ENCODE peak calls at places on chromosomes 11 and 22, in four cellular contexts. K, V, H and W are unnamed samples.

GRCh38 chr11:76524919-76525318 is 80.1 kb downstream of the EMSY start:
- DNase-seq in K (no peak), V (peak), H (no peak), W (peak)

GRCh38 chr11:79077684-79078379 is 363.0 kb downstream of the TENM4 start:
- DNase-seq in K (no peak), V (no peak), H (no peak), W (no peak)

GRCh38 chr22:39825661-39826102 is 67.9 kb downstream of the ENTHD1 start:
- DNase-seq in K (no peak), V (no peak), H (no peak), W (no peak)

GRCh38 chr11:36065436-36065835 is 121.6 kb downstream of the LDLRAD3 start:
- DNase-seq in K (no peak), V (no peak), H (no peak), W (no peak)

GRCh38 chr11:104531894-104532293 is 366.4 kb downstream of the CASP12 start:
- DNase-seq in K (no peak), V (no peak), H (no peak), W (no peak)

GRCh38 chr22:30826670-30827355 is 132.1 kb downstream of the OSBP2 start:
- DNase-seq in K (no peak), V (no peak), H (no peak), W (no peak)

GRCh38 chr11:103170865-103171264 is 61.6 kb downstream of the DYNC2H1 start:
- DNase-seq in K (no peak), V (peak), H (no peak), W (no peak)

GRCh38 chr11:107017433-107018227 is 646 bp downstream of the GUCY1A2 start:
- DNase-seq in K (peak), V (peak), H (no peak), W (peak)

GRCh38 chr11:86874314-86875056 is 74.1 kb downstream of the PRSS23 start:
- DNase-seq in K (no peak), V (no peak), H (no peak), W (no peak)

GRCh38 chr11:36564376-36565032 is 3.3 kb upstream of the RAG1 start:
- DNase-seq in K (peak), V (peak), H (no peak), W (peak)

GRCh38 chr11:119751281-119752060 is 22.5 kb upstream of the NECTIN1 start:
- DNase-seq in K (no peak), V (no peak), H (no peak), W (no peak)

GRCh38 chr22:33493476-33494205 is 426.6 kb downstream of the LARGE1 start:
- DNase-seq in K (no peak), V (no peak), H (no peak), W (no peak)

GRCh38 chr11:719214-720016 is 13.4 kb downstream of the EPS8L2 start:
- DNase-seq in K (no peak), V (no peak), H (no peak), W (no peak)

GRCh38 chr11:22216940-22217339 is 24.1 kb downstream of the ANO5 start:
- DNase-seq in K (no peak), V (no peak), H (no peak), W (no peak)

GRCh38 chr11:4202749-4203148 is 108.2 kb downstream of the RRM1 start:
- DNase-seq in K (no peak), V (no peak), H (no peak), W (no peak)

GRCh38 chr11:109849946-109850345 is 243.2 kb upstream of the ZC3H12C start:
- DNase-seq in K (peak), V (no peak), H (no peak), W (no peak)

GRCh38 chr11:3157381-3158130 is 7.6 kb downstream of the OSBPL5 start:
- DNase-seq in K (no peak), V (no peak), H (no peak), W (no peak)

GRCh38 chr22:28440517-28441366 is 238.9 kb downstream of the TTC28 start:
- DNase-seq in K (no peak), V (peak), H (no peak), W (no peak)

GRCh38 chr11:123033895-123034294 is 28.0 kb downstream of the HSPA8 start:
- DNase-seq in K (peak), V (no peak), H (no peak), W (no peak)

GRCh38 chr11:36280531-36280930 is 8.7 kb downstream of the COMMD9 start:
- DNase-seq in K (no peak), V (peak), H (no peak), W (no peak)

GRCh38 chr22:22374163-22374562 is 129.6 kb downstream of the VPREB1 start:
- DNase-seq in K (no peak), V (no peak), H (no peak), W (no peak)

GRCh38 chr11:132312616-132313210 is 942.3 kb downstream of the NTM start:
- DNase-seq in K (peak), V (peak), H (peak), W (no peak)

GRCh38 chr11:83191491-83191890 is 2.0 kb upstream of the ANKRD42 start:
- DNase-seq in K (no peak), V (no peak), H (no peak), W (no peak)

GRCh38 chr22:45504703-45505341 is 2.1 kb downstream of the FBLN1 start:
- DNase-seq in K (peak), V (peak), H (no peak), W (peak)

GRCh38 chr11:114091791-114092397 is 32.4 kb downstream of the ZBTB16 start:
- DNase-seq in K (peak), V (no peak), H (no peak), W (no peak)

GRCh38 chr22:29623059-29623458 is 19.6 kb downstream of the NF2 start:
- DNase-seq in K (no peak), V (no peak), H (no peak), W (no peak)

GRCh38 chr22:38165929-38166593 is 15.6 kb downstream of the PLA2G6 start:
- DNase-seq in K (no peak), V (no peak), H (no peak), W (no peak)

GRCh38 chr11:110159491-110159890 is 66.3 kb downstream of the ZC3H12C start:
- DNase-seq in K (no peak), V (no peak), H (no peak), W (no peak)

GRCh38 chr22:25409240-25409639 is 155.2 kb upstream of the GRK3 start:
- DNase-seq in K (no peak), V (no peak), H (no peak), W (no peak)

GRCh38 chr22:17285661-17286060 is 66.4 kb upstream of the ADA2 start:
- DNase-seq in K (no peak), V (no peak), H (no peak), W (no peak)

GRCh38 chr11:126188332-126189108 is 22.9 kb downstream of the RPUSD4 start:
- DNase-seq in K (no peak), V (no peak), H (no peak), W (no peak)

GRCh38 chr22:45896153-45896951 is 80.6 kb downstream of the WNT7B start:
- DNase-seq in K (no peak), V (no peak), H (no peak), W (peak)

GRCh38 chr22:43356881-43357280 is 13.7 kb upstream of the SCUBE1 start:
- DNase-seq in K (no peak), V (no peak), H (no peak), W (no peak)

GRCh38 chr22:36282078-36282831 is 29.3 kb downstream of the APOL1 start:
- DNase-seq in K (no peak), V (no peak), H (no peak), W (no peak)

GRCh38 chr11:17972987-17973386 is 39.9 kb downstream of the SERGEF start:
- DNase-seq in K (peak), V (peak), H (peak), W (peak)

GRCh38 chr11:94525933-94526332 is 13.7 kb downstream of the C11orf97 start:
- DNase-seq in K (peak), V (peak), H (no peak), W (peak)

GRCh38 chr11:124745835-124746620 is 6.0 kb downstream of the VSIG2 start:
- DNase-seq in K (peak), V (no peak), H (no peak), W (peak)
- TF ChIP-seq EZH2 in K (peak), V (no peak), H (peak), W (peak)

DNA sequence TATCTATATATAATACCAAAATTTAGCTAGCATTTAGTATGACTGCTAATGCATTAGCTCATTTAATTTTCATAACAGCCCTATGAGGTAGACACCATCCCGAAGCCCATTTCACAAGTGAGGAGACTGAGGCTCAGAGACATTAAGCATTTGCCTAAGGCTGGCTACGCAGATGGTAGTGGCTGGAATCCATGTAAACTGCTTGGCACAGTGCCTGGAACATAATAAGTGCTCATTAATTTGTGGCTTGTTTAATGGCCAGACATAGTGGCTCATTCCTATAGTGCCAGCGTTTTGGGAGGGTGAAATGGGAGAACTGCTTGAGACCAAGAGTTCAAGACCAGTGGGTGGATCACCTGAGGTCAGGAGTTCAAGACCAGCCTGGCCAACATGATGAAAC is 17.8 kb upstream of the TP53I11 start:
- DNase-seq in K (no peak), V (no peak), H (no peak), W (no peak)
- TF ChIP-seq EZH2 in K (no peak), V (no peak), H (no peak), W (no peak)

GRCh38 chr22:20606041-20606783 is 98.8 kb downstream of the MED15 start:
- DNase-seq in K (peak), V (peak), H (peak), W (peak)
- TF ChIP-seq EZH2 in K (no peak), V (no peak), H (no peak), W (no peak)

GRCh38 chr11:24406980-24407379 is 89.9 kb upstream of the LUZP2 start:
- DNase-seq in K (no peak), V (no peak), H (no peak), W (no peak)
- TF ChIP-seq EZH2 in K (no peak), V (no peak), H (no peak), W (no peak)

DNA sequence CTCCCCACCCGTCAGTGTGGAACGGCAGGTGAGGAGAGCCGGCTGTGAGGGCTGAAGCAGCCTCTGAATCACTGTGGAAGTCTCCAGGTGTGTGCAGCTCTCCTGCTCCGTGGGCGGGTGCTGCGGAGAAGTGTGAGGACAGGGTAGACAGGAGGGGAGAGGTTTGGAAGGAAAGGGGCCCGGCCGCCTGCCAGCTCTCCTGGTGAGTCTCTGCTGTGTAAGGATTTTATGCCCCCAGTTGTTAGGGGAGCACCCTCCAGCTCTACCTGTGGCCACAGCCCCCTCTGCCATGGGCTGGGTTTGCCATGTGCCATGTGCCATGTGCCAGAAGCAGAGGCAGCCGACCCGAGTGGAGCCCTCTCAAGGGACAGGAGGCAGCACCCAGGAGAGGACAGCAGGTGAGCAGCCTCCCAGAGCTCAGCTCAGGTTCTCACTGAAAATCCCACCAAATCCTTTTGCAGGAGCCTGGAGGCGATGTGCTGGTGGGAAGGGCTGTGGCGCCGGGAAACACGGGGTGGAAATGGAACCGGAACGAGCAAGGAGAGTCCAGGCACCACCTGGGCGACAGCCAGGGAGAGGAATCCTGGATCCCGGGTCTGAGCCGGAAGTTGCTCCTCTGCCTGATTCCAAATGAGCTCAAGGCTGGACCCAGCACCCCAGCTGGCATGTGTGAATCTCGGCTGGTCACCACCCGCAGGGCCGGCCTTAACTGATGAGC is 804.4 kb downstream of the BRD1 start:
- DNase-seq in K (no peak), V (no peak), H (no peak), W (no peak)
- TF ChIP-seq EZH2 in K (no peak), V (no peak), H (no peak), W (no peak)

DNA sequence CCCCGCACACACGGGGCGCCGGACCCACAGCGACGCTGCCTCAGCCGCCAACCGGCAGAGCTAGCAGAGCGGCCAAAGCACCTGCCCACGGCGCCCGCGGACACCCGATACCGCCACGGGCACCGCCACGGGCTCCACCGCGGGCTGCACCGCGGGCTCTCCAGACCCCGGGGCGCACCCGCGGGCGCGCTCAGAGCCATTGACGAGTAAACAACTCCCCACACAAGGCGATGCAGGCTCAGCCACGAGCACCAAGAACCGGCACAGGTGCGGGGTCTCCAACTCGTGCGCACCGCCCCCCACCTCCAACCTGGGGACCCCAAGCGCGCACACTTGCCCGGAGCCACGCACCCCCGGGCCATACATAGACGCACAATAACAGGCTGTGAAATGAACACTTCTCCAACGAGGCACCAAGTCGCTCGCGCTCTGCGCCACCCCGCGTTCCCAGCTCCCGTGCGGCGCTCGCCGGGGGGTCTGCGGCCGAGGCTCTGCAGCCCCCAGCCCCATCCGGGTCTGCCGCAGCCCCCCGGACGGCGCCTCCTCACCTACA is 1.9 kb downstream of the IFITM10 start:
- DNase-seq in K (no peak), V (no peak), H (no peak), W (no peak)
- TF ChIP-seq EZH2 in K (peak), V (peak), H (peak), W (peak)

GRCh38 chr11:27722945-27723344 is 22.7 kb upstream of the BDNF start:
- DNase-seq in K (peak), V (no peak), H (no peak), W (peak)

GRCh38 chr11:27719575-27719925 is 19.3 kb upstream of the BDNF start:
- DNase-seq in K (no peak), V (no peak), H (no peak), W (no peak)

GRCh38 chr11:27720277-27720830 is 20.1 kb upstream of the BDNF start:
- DNase-seq in K (peak), V (peak), H (no peak), W (peak)

GRCh38 chr11:27722117-27722844 is 22.0 kb upstream of the BDNF start:
- DNase-seq in K (peak), V (peak), H (no peak), W (peak)

DNA sequence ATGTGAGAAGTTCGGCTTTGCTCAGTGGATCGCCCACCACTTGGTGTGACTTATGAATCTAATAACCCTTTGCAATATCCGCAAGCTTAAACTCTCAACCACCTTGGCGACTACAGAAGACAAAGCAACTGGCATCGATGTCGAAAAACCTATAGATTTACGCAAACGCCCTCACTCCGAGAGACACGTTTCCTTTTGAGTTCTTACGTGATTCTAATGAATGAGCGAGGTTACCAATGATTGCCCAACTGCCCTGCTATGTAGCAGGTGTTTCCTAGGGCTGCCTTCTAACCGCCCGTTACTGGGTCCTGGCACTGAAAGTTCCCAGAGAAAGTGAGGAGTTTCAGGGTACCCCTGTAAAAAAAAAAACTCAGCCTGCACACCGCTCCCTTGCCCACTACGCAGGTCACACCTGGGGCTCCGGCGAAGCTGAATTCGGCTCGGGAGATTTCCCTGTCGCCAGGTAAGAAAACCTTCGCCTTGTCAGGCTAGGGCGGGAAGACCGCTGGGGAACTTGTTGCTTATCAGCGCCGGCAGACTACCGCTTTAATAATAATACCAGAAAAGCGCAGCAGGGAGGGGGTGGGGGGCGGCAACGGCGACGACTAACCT is 21.4 kb upstream of the BDNF start:
- DNase-seq in K (peak), V (no peak), H (no peak), W (no peak)
- TF ChIP-seq EZH2 in K (peak), V (peak), H (peak), W (no peak)

GRCh38 chr11:67376873-67377808 is 3.7 kb upstream of the CLCF1 start:
- DNase-seq in K (no peak), V (no peak), H (no peak), W (no peak)

GRCh38 chr11:67381244-67381972 is 8.0 kb upstream of the CLCF1 start:
- DNase-seq in K (no peak), V (no peak), H (no peak), W (no peak)

GRCh38 chr11:67378544-67378943 is 5.1 kb upstream of the CLCF1 start:
- DNase-seq in K (no peak), V (no peak), H (no peak), W (no peak)

GRCh38 chr11:67376421-67376820 is 3.0 kb upstream of the CLCF1 start:
- DNase-seq in K (peak), V (no peak), H (no peak), W (no peak)

GRCh38 chr11:67379061-67380058 is 6.0 kb upstream of the CLCF1 start:
- DNase-seq in K (no peak), V (peak), H (no peak), W (peak)
- TF ChIP-seq EZH2 in K (no peak), V (no peak), H (no peak), W (no peak)